ENCODE peak calls at places on chromosomes 1 and 21, in five cellular contexts. S is lower leg skin, C is RWPE2, Y is endothelial cell, E is NCI-H1417. P is an unnamed sample.
A peak's percentile ranks its signal among the peaks of the same experiment; 100 is the strongest.

GRCh38 chr1:162389971-162390370 is 8.4 kb downstream of the C1orf226 start:
- DNase-seq in S (peak; percentile 77), C (no peak), Y (no peak), E (peak; percentile 15), P (no peak)

GRCh38 chr1:95176859-95177258 is 57.2 kb upstream of the RWDD3 start:
- DNase-seq in S (no peak), C (no peak), Y (no peak), E (no peak), P (no peak)

GRCh38 chr21:46000182-46000730 is 18.7 kb downstream of the COL6A1 start:
- DNase-seq in S (peak; percentile 77), C (no peak), Y (peak; percentile 2), E (no peak), P (no peak)

GRCh38 chr1:206714331-206715058 is 29.8 kb downstream of the MAPKAPK2 start:
- DNase-seq in S (no peak), C (no peak), Y (no peak), E (no peak), P (no peak)

GRCh38 chr21:17793271-17793670 is 25.9 kb downstream of the C21orf91 start:
- DNase-seq in S (no peak), C (no peak), Y (no peak), E (no peak), P (no peak)

GRCh38 chr1:115655307-115655664 is 13.5 kb downstream of the VANGL1 start:
- DNase-seq in S (no peak), C (no peak), Y (no peak), E (no peak), P (no peak)

GRCh38 chr1:1680031-1680911 is 12.3 kb downstream of the SLC35E2B start:
- DNase-seq in S (no peak), C (peak; percentile 59), Y (no peak), E (no peak), P (no peak)

GRCh38 chr1:65762081-65762862 is 30.4 kb upstream of the PDE4B start:
- DNase-seq in S (no peak), C (no peak), Y (no peak), E (no peak), P (no peak)

GRCh38 chr1:41424581-41425118 is 59.8 kb downstream of the EDN2 start:
- DNase-seq in S (no peak), C (no peak), Y (no peak), E (no peak), P (no peak)

GRCh38 chr1:32005522-32005921 is 8.1 kb upstream of the KHDRBS1 start:
- DNase-seq in S (peak; percentile 15), C (no peak), Y (no peak), E (no peak), P (no peak)

GRCh38 chr1:109112056-109112651 is 1.8 kb upstream of the ELAPOR1 start:
- DNase-seq in S (no peak), C (no peak), Y (no peak), E (peak; percentile 72), P (peak; percentile 16)

GRCh38 chr1:26745191-26745590 is 42.6 kb upstream of the PIGV start:
- DNase-seq in S (no peak), C (no peak), Y (no peak), E (no peak), P (no peak)

GRCh38 chr1:214983126-214983869 is 99.2 kb upstream of the KCNK2 start:
- DNase-seq in S (no peak), C (no peak), Y (no peak), E (no peak), P (no peak)